ENCODE peak calls at places on chromosomes 4 and X, in nine cellular contexts. One of them, this sample, is unnamed.
A peak's percentile ranks its signal among the peaks of the same experiment; 100 is the strongest.

GRCh38 chr4:8690216-8690786 is 97.7 kb downstream of the CPZ start:
- DNase-seq in activated CD8-positive, alpha-beta memory T cell treated with anti-CD3 and anti-CD28 coated beads, Interleukin-2, amount 10 ng/mL, durations not matched to agents 7 days and 5 days: no peak
- DNase-seq in NCI-H460: no peak
- DNase-seq in midbrain: no peak
- DNase-seq in stimulated activated CD8-positive, alpha-beta memory T cell treated with anti-CD3 and anti-CD28 coated beads, Interleukin-7, amount 100 ng/mL, for 24 hours: no peak
- DNase-seq in ureter: no peak
- DNase-seq in SHP77: no peak
- DNase-seq in GM19239: no peak
- DNase-seq in activated naive CD4-positive, alpha-beta T cell: no peak
- DNase-seq in this sample: no peak

GRCh38 chrX:12403474-12404082 is 265.3 kb downstream of the FRMPD4 start:
- DNase-seq in activated CD8-positive, alpha-beta memory T cell treated with anti-CD3 and anti-CD28 coated beads, Interleukin-2, amount 10 ng/mL, durations not matched to agents 7 days and 5 days: no peak
- DNase-seq in NCI-H460: no peak
- DNase-seq in midbrain: no peak
- DNase-seq in stimulated activated CD8-positive, alpha-beta memory T cell treated with anti-CD3 and anti-CD28 coated beads, Interleukin-7, amount 100 ng/mL, for 24 hours: no peak
- DNase-seq in ureter: no peak
- DNase-seq in SHP77: no peak
- DNase-seq in GM19239: no peak
- DNase-seq in activated naive CD4-positive, alpha-beta T cell: no peak
- DNase-seq in this sample: no peak

GRCh38 chrX:111329370-111329769 is 59.1 kb upstream of the CAPN6 start:
- DNase-seq in activated CD8-positive, alpha-beta memory T cell treated with anti-CD3 and anti-CD28 coated beads, Interleukin-2, amount 10 ng/mL, durations not matched to agents 7 days and 5 days: no peak
- DNase-seq in NCI-H460: no peak
- DNase-seq in midbrain: no peak
- DNase-seq in stimulated activated CD8-positive, alpha-beta memory T cell treated with anti-CD3 and anti-CD28 coated beads, Interleukin-7, amount 100 ng/mL, for 24 hours: no peak
- DNase-seq in ureter: no peak
- DNase-seq in SHP77: no peak
- DNase-seq in GM19239: no peak
- DNase-seq in activated naive CD4-positive, alpha-beta T cell: no peak
- DNase-seq in this sample: no peak

GRCh38 chrX:153973127-153974002 is 811 bp downstream of the TMEM187 start:
- DNase-seq in activated CD8-positive, alpha-beta memory T cell treated with anti-CD3 and anti-CD28 coated beads, Interleukin-2, amount 10 ng/mL, durations not matched to agents 7 days and 5 days: no peak
- DNase-seq in NCI-H460: no peak
- DNase-seq in midbrain: no peak
- DNase-seq in stimulated activated CD8-positive, alpha-beta memory T cell treated with anti-CD3 and anti-CD28 coated beads, Interleukin-7, amount 100 ng/mL, for 24 hours: no peak
- DNase-seq in ureter: no peak
- DNase-seq in SHP77: no peak
- DNase-seq in GM19239: no peak
- DNase-seq in activated naive CD4-positive, alpha-beta T cell: no peak
- DNase-seq in this sample: no peak

GRCh38 chr4:15303052-15303641 is 124.7 kb upstream of the C1QTNF7 start:
- DNase-seq in activated CD8-positive, alpha-beta memory T cell treated with anti-CD3 and anti-CD28 coated beads, Interleukin-2, amount 10 ng/mL, durations not matched to agents 7 days and 5 days: no peak
- DNase-seq in NCI-H460: peak; percentile 18
- DNase-seq in midbrain: no peak
- DNase-seq in stimulated activated CD8-positive, alpha-beta memory T cell treated with anti-CD3 and anti-CD28 coated beads, Interleukin-7, amount 100 ng/mL, for 24 hours: no peak
- DNase-seq in ureter: no peak
- DNase-seq in SHP77: no peak
- DNase-seq in GM19239: no peak
- DNase-seq in activated naive CD4-positive, alpha-beta T cell: no peak
- DNase-seq in this sample: no peak

GRCh38 chr4:114225462-114225861 is 246.0 kb upstream of the ARSJ start:
- DNase-seq in activated CD8-positive, alpha-beta memory T cell treated with anti-CD3 and anti-CD28 coated beads, Interleukin-2, amount 10 ng/mL, durations not matched to agents 7 days and 5 days: no peak
- DNase-seq in NCI-H460: no peak
- DNase-seq in midbrain: no peak
- DNase-seq in stimulated activated CD8-positive, alpha-beta memory T cell treated with anti-CD3 and anti-CD28 coated beads, Interleukin-7, amount 100 ng/mL, for 24 hours: no peak
- DNase-seq in ureter: no peak
- DNase-seq in SHP77: no peak
- DNase-seq in GM19239: no peak
- DNase-seq in activated naive CD4-positive, alpha-beta T cell: no peak
- DNase-seq in this sample: no peak

GRCh38 chr4:75673027-75673958 is at the start of gene G3BP2:
- DNase-seq in activated CD8-positive, alpha-beta memory T cell treated with anti-CD3 and anti-CD28 coated beads, Interleukin-2, amount 10 ng/mL, durations not matched to agents 7 days and 5 days: peak; percentile 99
- DNase-seq in NCI-H460: peak; percentile 96
- DNase-seq in midbrain: peak; percentile 99
- DNase-seq in stimulated activated CD8-positive, alpha-beta memory T cell treated with anti-CD3 and anti-CD28 coated beads, Interleukin-7, amount 100 ng/mL, for 24 hours: peak; percentile 96
- DNase-seq in ureter: peak; percentile 99
- DNase-seq in SHP77: peak; percentile 98
- DNase-seq in GM19239: peak; percentile 86
- DNase-seq in activated naive CD4-positive, alpha-beta T cell: peak; percentile 88
- DNase-seq in this sample: peak; percentile 78

GRCh38 chrX:115525486-115525885 is 35.5 kb upstream of the PLS3 start:
- DNase-seq in activated CD8-positive, alpha-beta memory T cell treated with anti-CD3 and anti-CD28 coated beads, Interleukin-2, amount 10 ng/mL, durations not matched to agents 7 days and 5 days: no peak
- DNase-seq in NCI-H460: no peak
- DNase-seq in midbrain: no peak
- DNase-seq in stimulated activated CD8-positive, alpha-beta memory T cell treated with anti-CD3 and anti-CD28 coated beads, Interleukin-7, amount 100 ng/mL, for 24 hours: no peak
- DNase-seq in ureter: no peak
- DNase-seq in SHP77: no peak
- DNase-seq in GM19239: no peak
- DNase-seq in activated naive CD4-positive, alpha-beta T cell: no peak
- DNase-seq in this sample: no peak

GRCh38 chr4:1418494-1419285 is 12.4 kb upstream of the NKX1-1 start:
- DNase-seq in activated CD8-positive, alpha-beta memory T cell treated with anti-CD3 and anti-CD28 coated beads, Interleukin-2, amount 10 ng/mL, durations not matched to agents 7 days and 5 days: peak; percentile 34
- DNase-seq in NCI-H460: no peak
- DNase-seq in midbrain: no peak
- DNase-seq in stimulated activated CD8-positive, alpha-beta memory T cell treated with anti-CD3 and anti-CD28 coated beads, Interleukin-7, amount 100 ng/mL, for 24 hours: no peak
- DNase-seq in ureter: peak; percentile 14
- DNase-seq in SHP77: no peak
- DNase-seq in GM19239: no peak
- DNase-seq in activated naive CD4-positive, alpha-beta T cell: no peak
- DNase-seq in this sample: no peak

GRCh38 chr4:76219299-76220055 is 5.9 kb upstream of the SCARB2 start:
- DNase-seq in activated CD8-positive, alpha-beta memory T cell treated with anti-CD3 and anti-CD28 coated beads, Interleukin-2, amount 10 ng/mL, durations not matched to agents 7 days and 5 days: no peak
- DNase-seq in NCI-H460: peak; percentile 59
- DNase-seq in midbrain: no peak
- DNase-seq in stimulated activated CD8-positive, alpha-beta memory T cell treated with anti-CD3 and anti-CD28 coated beads, Interleukin-7, amount 100 ng/mL, for 24 hours: no peak
- DNase-seq in ureter: no peak
- DNase-seq in SHP77: no peak
- DNase-seq in GM19239: no peak
- DNase-seq in activated naive CD4-positive, alpha-beta T cell: no peak
- DNase-seq in this sample: no peak

GRCh38 chrX:13967636-13968035 is 62.1 kb downstream of the GEMIN8 start:
- DNase-seq in activated CD8-positive, alpha-beta memory T cell treated with anti-CD3 and anti-CD28 coated beads, Interleukin-2, amount 10 ng/mL, durations not matched to agents 7 days and 5 days: no peak
- DNase-seq in NCI-H460: no peak
- DNase-seq in midbrain: no peak
- DNase-seq in stimulated activated CD8-positive, alpha-beta memory T cell treated with anti-CD3 and anti-CD28 coated beads, Interleukin-7, amount 100 ng/mL, for 24 hours: no peak
- DNase-seq in ureter: no peak
- DNase-seq in SHP77: no peak
- DNase-seq in GM19239: no peak
- DNase-seq in activated naive CD4-positive, alpha-beta T cell: no peak
- DNase-seq in this sample: no peak

GRCh38 chr4:70945452-70946055 is 43.4 kb downstream of the MOB1B start:
- DNase-seq in activated CD8-positive, alpha-beta memory T cell treated with anti-CD3 and anti-CD28 coated beads, Interleukin-2, amount 10 ng/mL, durations not matched to agents 7 days and 5 days: no peak
- DNase-seq in NCI-H460: no peak
- DNase-seq in midbrain: no peak
- DNase-seq in stimulated activated CD8-positive, alpha-beta memory T cell treated with anti-CD3 and anti-CD28 coated beads, Interleukin-7, amount 100 ng/mL, for 24 hours: no peak
- DNase-seq in ureter: no peak
- DNase-seq in SHP77: no peak
- DNase-seq in GM19239: no peak
- DNase-seq in activated naive CD4-positive, alpha-beta T cell: no peak
- DNase-seq in this sample: no peak

GRCh38 chrX:10111364-10112148 is 45.2 kb upstream of the CLCN4 start:
- DNase-seq in activated CD8-positive, alpha-beta memory T cell treated with anti-CD3 and anti-CD28 coated beads, Interleukin-2, amount 10 ng/mL, durations not matched to agents 7 days and 5 days: peak; percentile 80
- DNase-seq in NCI-H460: no peak
- DNase-seq in midbrain: no peak
- DNase-seq in stimulated activated CD8-positive, alpha-beta memory T cell treated with anti-CD3 and anti-CD28 coated beads, Interleukin-7, amount 100 ng/mL, for 24 hours: no peak
- DNase-seq in ureter: no peak
- DNase-seq in SHP77: no peak
- DNase-seq in GM19239: no peak
- DNase-seq in activated naive CD4-positive, alpha-beta T cell: peak; percentile 16
- DNase-seq in this sample: no peak

GRCh38 chrX:13007519-13008188 is 32.7 kb downstream of the TMSB4X start:
- DNase-seq in activated CD8-positive, alpha-beta memory T cell treated with anti-CD3 and anti-CD28 coated beads, Interleukin-2, amount 10 ng/mL, durations not matched to agents 7 days and 5 days: no peak
- DNase-seq in NCI-H460: no peak
- DNase-seq in midbrain: no peak
- DNase-seq in stimulated activated CD8-positive, alpha-beta memory T cell treated with anti-CD3 and anti-CD28 coated beads, Interleukin-7, amount 100 ng/mL, for 24 hours: no peak
- DNase-seq in ureter: no peak
- DNase-seq in SHP77: no peak
- DNase-seq in GM19239: no peak
- DNase-seq in activated naive CD4-positive, alpha-beta T cell: no peak
- DNase-seq in this sample: no peak

GRCh38 chr4:152488246-152488645 is 47.6 kb downstream of the FBXW7 start:
- DNase-seq in activated CD8-positive, alpha-beta memory T cell treated with anti-CD3 and anti-CD28 coated beads, Interleukin-2, amount 10 ng/mL, durations not matched to agents 7 days and 5 days: no peak
- DNase-seq in NCI-H460: no peak
- DNase-seq in midbrain: peak; percentile 24
- DNase-seq in stimulated activated CD8-positive, alpha-beta memory T cell treated with anti-CD3 and anti-CD28 coated beads, Interleukin-7, amount 100 ng/mL, for 24 hours: no peak
- DNase-seq in ureter: no peak
- DNase-seq in SHP77: no peak
- DNase-seq in GM19239: no peak
- DNase-seq in activated naive CD4-positive, alpha-beta T cell: no peak
- DNase-seq in this sample: no peak